ENCODE peak calls at places on chromosomes 12 and 14, in five cellular contexts. One of them, this sample, is unnamed.

GRCh38 chr12:1878695-1879094 is 39.8 kb downstream of the CACNA2D4 start:
- DNase-seq in cardiac muscle cell: no peak
- DNase-seq in PC-3: no peak
- DNase-seq in foreskin keratinocyte: no peak
- DNase-seq in neuronal stem cell: no peak
- DNase-seq in this sample: no peak

GRCh38 chr12:112574896-112575558 is 156.3 kb downstream of the PTPN11 start:
- DNase-seq in PC-3: no peak
- DNase-seq in cardiac muscle cell: no peak
- DNase-seq in foreskin keratinocyte: no peak
- DNase-seq in neuronal stem cell: no peak
- DNase-seq in this sample: no peak

GRCh38 chr12:120041386-120042231 is 52.6 kb downstream of the BICDL1 start:
- DNase-seq in neuronal stem cell: no peak
- DNase-seq in PC-3: no peak
- DNase-seq in foreskin keratinocyte: no peak
- DNase-seq in cardiac muscle cell: no peak
- DNase-seq in this sample: peak; percentile 15

GRCh38 chr12:3551976-3552725 is 61.1 kb downstream of the PRMT8 start:
- DNase-seq in PC-3: no peak
- DNase-seq in neuronal stem cell: no peak
- DNase-seq in foreskin keratinocyte: no peak
- DNase-seq in cardiac muscle cell: no peak
- DNase-seq in this sample: no peak

GRCh38 chr14:99727096-99727870 is 43.2 kb downstream of the CYP46A1 start:
- DNase-seq in foreskin keratinocyte: no peak
- DNase-seq in cardiac muscle cell: no peak
- DNase-seq in neuronal stem cell: no peak
- DNase-seq in PC-3: no peak
- DNase-seq in this sample: no peak

GRCh38 chr12:52821826-52822660 is 8.1 kb upstream of the KRT4 start:
- DNase-seq in neuronal stem cell: no peak
- DNase-seq in PC-3: peak; percentile 40
- DNase-seq in cardiac muscle cell: no peak
- DNase-seq in foreskin keratinocyte: no peak
- DNase-seq in this sample: no peak

GRCh38 chr14:84750763-84751554 is 779.0 kb upstream of the FLRT2 start:
- DNase-seq in foreskin keratinocyte: peak; percentile 50
- DNase-seq in neuronal stem cell: no peak
- DNase-seq in cardiac muscle cell: peak; percentile 61
- DNase-seq in PC-3: no peak
- DNase-seq in this sample: no peak

GRCh38 chr12:77062846-77063461 is 2.4 kb downstream of the E2F7 start:
- DNase-seq in PC-3: peak; percentile 93
- DNase-seq in foreskin keratinocyte: no peak
- DNase-seq in neuronal stem cell: no peak
- DNase-seq in cardiac muscle cell: peak; percentile 84
- DNase-seq in this sample: no peak

GRCh38 chr12:117189725-117190209 is 503 bp downstream of the FBXO21 start:
- DNase-seq in neuronal stem cell: peak; percentile 21
- DNase-seq in cardiac muscle cell: peak; percentile 21
- DNase-seq in PC-3: peak; percentile 36
- DNase-seq in foreskin keratinocyte: no peak
- DNase-seq in this sample: peak; percentile 17

GRCh38 chr14:80695869-80696268 is 245.7 kb downstream of the CEP128 start:
- DNase-seq in cardiac muscle cell: no peak
- DNase-seq in neuronal stem cell: no peak
- DNase-seq in foreskin keratinocyte: no peak
- DNase-seq in PC-3: no peak
- DNase-seq in this sample: no peak

GRCh38 chr12:121637231-121637914 is 11.0 kb downstream of the ORAI1 start:
- DNase-seq in PC-3: no peak
- DNase-seq in neuronal stem cell: no peak
- DNase-seq in cardiac muscle cell: no peak
- DNase-seq in foreskin keratinocyte: no peak
- DNase-seq in this sample: peak; percentile 66

GRCh38 chr12:2382391-2383155 is 329.8 kb downstream of the CACNA1C start:
- DNase-seq in cardiac muscle cell: peak; percentile 36
- DNase-seq in foreskin keratinocyte: no peak
- DNase-seq in neuronal stem cell: no peak
- DNase-seq in PC-3: no peak
- DNase-seq in this sample: no peak

GRCh38 chr12:109718390-109718789 is 4.8 kb downstream of the FAM222A start:
- DNase-seq in neuronal stem cell: peak; percentile 80
- DNase-seq in foreskin keratinocyte: no peak
- DNase-seq in PC-3: no peak
- DNase-seq in cardiac muscle cell: no peak
- DNase-seq in this sample: no peak

GRCh38 chr12:40192704-40193255 is 32.0 kb upstream of the LRRK2 start:
- DNase-seq in cardiac muscle cell: no peak
- DNase-seq in PC-3: no peak
- DNase-seq in foreskin keratinocyte: no peak
- DNase-seq in neuronal stem cell: no peak
- DNase-seq in this sample: no peak

GRCh38 chr14:24367506-24368214 is at the start of gene NFATC4:
- DNase-seq in neuronal stem cell: peak; percentile 90
- DNase-seq in PC-3: peak; percentile 83
- DNase-seq in foreskin keratinocyte: peak; percentile 84
- DNase-seq in cardiac muscle cell: peak; percentile 98
- DNase-seq in this sample: no peak

GRCh38 chr14:68910540-68910939 is 68.6 kb downstream of the ACTN1 start:
- DNase-seq in neuronal stem cell: no peak
- DNase-seq in PC-3: no peak
- DNase-seq in cardiac muscle cell: no peak
- DNase-seq in foreskin keratinocyte: no peak
- DNase-seq in this sample: no peak

GRCh38 chr14:66495214-66496098 is 9.3 kb downstream of the CCDC196 start:
- DNase-seq in cardiac muscle cell: peak; percentile 83
- DNase-seq in neuronal stem cell: peak; percentile 32
- DNase-seq in PC-3: peak; percentile 70
- DNase-seq in foreskin keratinocyte: peak; percentile 36
- DNase-seq in this sample: peak; percentile 18

GRCh38 chr14:66496911-66497310 is 10.7 kb downstream of the CCDC196 start:
- DNase-seq in neuronal stem cell: no peak
- DNase-seq in foreskin keratinocyte: no peak
- DNase-seq in PC-3: no peak
- DNase-seq in cardiac muscle cell: no peak
- DNase-seq in this sample: no peak

GRCh38 chr14:66501592-66501991 is 6.4 kb upstream of the GPHN start:
- DNase-seq in PC-3: no peak
- DNase-seq in neuronal stem cell: no peak
- DNase-seq in cardiac muscle cell: no peak
- DNase-seq in foreskin keratinocyte: no peak
- DNase-seq in this sample: no peak

GRCh38 chr14:66493750-66494149 is 7.6 kb downstream of the CCDC196 start:
- DNase-seq in cardiac muscle cell: no peak
- DNase-seq in neuronal stem cell: no peak
- DNase-seq in foreskin keratinocyte: no peak
- DNase-seq in PC-3: no peak
- DNase-seq in this sample: no peak

GRCh38 chr14:66496188-66496807 is 10.1 kb downstream of the CCDC196 start:
- DNase-seq in cardiac muscle cell: no peak
- DNase-seq in foreskin keratinocyte: no peak
- DNase-seq in PC-3: no peak
- DNase-seq in neuronal stem cell: no peak
- DNase-seq in this sample: no peak
- H3K4me1 ChIP-seq in cardiac muscle cell: peaks cover 8% of the 10 kb centered on the region
- H3K4me1 ChIP-seq in foreskin keratinocyte: peaks cover 4% of the 10 kb centered on the region
- H3K4me1 ChIP-seq in PC-3: no peaks in the 10 kb centered on the region
- H3K4me1 ChIP-seq in neuronal stem cell: no peaks in the 10 kb centered on the region
- H3K4me1 ChIP-seq in this sample: peaks cover 17% of the 10 kb centered on the region

GRCh38 chr12:124454352-124454725 is 113.1 kb downstream of the NCOR2 start:
- DNase-seq in cardiac muscle cell: no peak
- DNase-seq in neuronal stem cell: no peak
- DNase-seq in foreskin keratinocyte: no peak
- DNase-seq in PC-3: no peak
- DNase-seq in this sample: no peak
- H3K4me1 ChIP-seq in cardiac muscle cell: peaks cover 14% of the 10 kb centered on the region
- H3K4me1 ChIP-seq in neuronal stem cell: peaks cover 16% of the 10 kb centered on the region
- H3K4me1 ChIP-seq in foreskin keratinocyte: peaks cover 3% of the 10 kb centered on the region
- H3K4me1 ChIP-seq in PC-3: peaks cover 22% of the 10 kb centered on the region
- H3K4me1 ChIP-seq in this sample: peaks cover 83% of the 10 kb centered on the region

GRCh38 chr12:11672833-11673232 is 23.4 kb downstream of the ETV6 start:
- DNase-seq in PC-3: no peak
- DNase-seq in cardiac muscle cell: peak; percentile 20
- DNase-seq in neuronal stem cell: no peak
- DNase-seq in foreskin keratinocyte: no peak
- DNase-seq in this sample: no peak
- H3K4me1 ChIP-seq in PC-3: no peaks in the 10 kb centered on the region
- H3K4me1 ChIP-seq in cardiac muscle cell: peaks cover 23% of the 10 kb centered on the region
- H3K4me1 ChIP-seq in neuronal stem cell: peaks cover 6% of the 10 kb centered on the region
- H3K4me1 ChIP-seq in foreskin keratinocyte: no peaks in the 10 kb centered on the region
- H3K4me1 ChIP-seq in this sample: peaks cover 8% of the 10 kb centered on the region

GRCh38 chr12:55933799-55934174 is 2.8 kb downstream of the DGKA start:
- DNase-seq in PC-3: no peak
- DNase-seq in neuronal stem cell: no peak
- DNase-seq in cardiac muscle cell: no peak
- DNase-seq in foreskin keratinocyte: no peak
- DNase-seq in this sample: no peak

GRCh38 chr12:55935742-55936151 is 4.8 kb downstream of the DGKA start:
- DNase-seq in PC-3: no peak
- DNase-seq in foreskin keratinocyte: no peak
- DNase-seq in cardiac muscle cell: peak; percentile 21
- DNase-seq in neuronal stem cell: no peak
- DNase-seq in this sample: no peak

GRCh38 chr12:55933158-55933798 is 2.3 kb downstream of the DGKA start:
- DNase-seq in PC-3: peak; percentile 91
- DNase-seq in foreskin keratinocyte: peak; percentile 91
- DNase-seq in neuronal stem cell: no peak
- DNase-seq in cardiac muscle cell: no peak
- DNase-seq in this sample: peak; percentile 23

GRCh38 chr12:55934343-55934742 is 3.4 kb downstream of the DGKA start:
- DNase-seq in cardiac muscle cell: peak; percentile 56
- DNase-seq in neuronal stem cell: no peak
- DNase-seq in foreskin keratinocyte: no peak
- DNase-seq in PC-3: no peak
- DNase-seq in this sample: no peak

DNA sequence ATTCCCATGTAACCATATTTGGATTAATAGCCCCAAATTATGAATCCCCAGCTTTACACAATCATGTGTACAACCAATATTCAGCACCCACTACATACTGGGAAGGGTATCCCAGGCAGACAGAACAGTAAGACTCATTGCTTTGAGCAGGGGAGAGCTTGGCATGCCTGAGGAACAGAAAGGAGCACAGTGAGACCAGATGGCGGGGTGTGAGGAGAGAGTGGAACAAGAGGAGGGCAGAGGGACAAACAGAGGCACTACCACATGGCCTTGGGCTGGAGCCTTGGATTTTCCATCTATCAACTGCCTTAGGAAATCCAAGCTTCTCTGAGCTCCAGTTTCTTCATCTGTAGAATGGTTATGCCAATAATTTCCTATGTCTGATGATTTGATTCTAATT is 3.8 kb downstream of the DGKA start:
- DNase-seq in foreskin keratinocyte: no peak
- DNase-seq in cardiac muscle cell: no peak
- DNase-seq in neuronal stem cell: no peak
- DNase-seq in PC-3: no peak
- DNase-seq in this sample: no peak
- H3K4me1 ChIP-seq in foreskin keratinocyte: peaks cover 60% of the 10 kb centered on the region
- H3K4me1 ChIP-seq in cardiac muscle cell: peaks cover 5% of the 10 kb centered on the region
- H3K4me1 ChIP-seq in neuronal stem cell: peaks cover 9% of the 10 kb centered on the region
- H3K4me1 ChIP-seq in PC-3: peaks cover 47% of the 10 kb centered on the region
- H3K4me1 ChIP-seq in this sample: peaks cover 78% of the 10 kb centered on the region

DNA sequence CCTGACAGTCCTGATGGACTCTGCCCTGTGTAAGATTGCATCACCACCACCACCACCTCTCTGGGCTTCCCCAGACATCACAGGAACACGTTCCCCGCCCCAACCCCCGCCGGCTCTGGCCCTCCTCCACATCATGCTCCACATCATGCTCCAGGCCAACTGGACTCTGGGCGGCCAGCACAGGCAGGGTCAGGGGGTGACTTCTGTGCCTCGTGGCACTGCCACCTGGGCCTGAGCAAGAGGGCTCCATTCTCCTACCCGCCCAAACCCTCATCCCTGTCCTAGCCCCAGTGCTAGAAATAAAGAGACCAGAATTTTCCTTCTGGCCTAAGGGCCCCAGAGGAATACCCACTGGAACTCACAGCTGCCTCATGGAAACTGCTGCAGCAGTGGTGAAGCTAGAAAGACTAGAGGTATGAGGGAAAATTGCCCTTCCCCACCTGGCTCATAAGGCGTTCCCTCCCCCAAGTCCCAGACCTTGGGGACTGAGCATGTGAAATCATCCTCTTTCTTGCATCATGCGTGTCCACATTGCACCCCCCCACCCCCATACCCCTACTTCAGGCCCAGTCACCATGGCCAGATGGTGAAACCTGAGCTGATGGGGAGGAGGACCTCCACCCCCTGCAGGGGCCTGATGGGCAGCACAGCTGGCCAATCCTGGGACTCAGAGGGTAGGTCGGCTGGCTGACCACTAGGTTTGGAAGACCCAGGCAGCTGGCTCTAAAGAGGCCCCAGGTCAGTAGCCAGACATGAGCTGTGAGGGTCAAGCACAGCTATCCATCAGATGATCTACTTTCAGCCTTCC is at the start of gene INHBE:
- DNase-seq in PC-3: no peak
- DNase-seq in neuronal stem cell: peak; percentile 54
- DNase-seq in cardiac muscle cell: peak; percentile 89
- DNase-seq in foreskin keratinocyte: no peak
- DNase-seq in this sample: no peak
- H3K4me1 ChIP-seq in PC-3: peaks cover 23% of the 10 kb centered on the region
- H3K4me1 ChIP-seq in neuronal stem cell: peaks cover 21% of the 10 kb centered on the region
- H3K4me1 ChIP-seq in cardiac muscle cell: peaks cover 26% of the 10 kb centered on the region
- H3K4me1 ChIP-seq in foreskin keratinocyte: peaks cover 11% of the 10 kb centered on the region
- H3K4me1 ChIP-seq in this sample: peaks cover 15% of the 10 kb centered on the region

GRCh38 chr12:62263956-62264355 is 3.8 kb downstream of the USP15 start:
- DNase-seq in foreskin keratinocyte: no peak
- DNase-seq in cardiac muscle cell: no peak
- DNase-seq in neuronal stem cell: no peak
- DNase-seq in PC-3: no peak
- DNase-seq in this sample: no peak

GRCh38 chr12:62267026-62267425 is 6.8 kb downstream of the USP15 start:
- DNase-seq in neuronal stem cell: no peak
- DNase-seq in cardiac muscle cell: no peak
- DNase-seq in foreskin keratinocyte: no peak
- DNase-seq in PC-3: no peak
- DNase-seq in this sample: no peak

GRCh38 chr12:62267490-62267889 is 7.3 kb downstream of the USP15 start:
- DNase-seq in PC-3: no peak
- DNase-seq in cardiac muscle cell: no peak
- DNase-seq in neuronal stem cell: no peak
- DNase-seq in foreskin keratinocyte: no peak
- DNase-seq in this sample: no peak

GRCh38 chr12:62268956-62269355 is 8.8 kb downstream of the USP15 start:
- DNase-seq in PC-3: peak; percentile 67
- DNase-seq in foreskin keratinocyte: peak; percentile 46
- DNase-seq in cardiac muscle cell: peak; percentile 56
- DNase-seq in neuronal stem cell: no peak
- DNase-seq in this sample: no peak

GRCh38 chr12:62265511-62265910 is 5.3 kb downstream of the USP15 start:
- DNase-seq in cardiac muscle cell: no peak
- DNase-seq in foreskin keratinocyte: no peak
- DNase-seq in PC-3: no peak
- DNase-seq in neuronal stem cell: no peak
- DNase-seq in this sample: no peak
- H3K4me1 ChIP-seq in cardiac muscle cell: peaks cover 27% of the 10 kb centered on the region
- H3K4me1 ChIP-seq in foreskin keratinocyte: peaks cover 22% of the 10 kb centered on the region
- H3K4me1 ChIP-seq in PC-3: peaks cover 30% of the 10 kb centered on the region
- H3K4me1 ChIP-seq in neuronal stem cell: no peaks in the 10 kb centered on the region
- H3K4me1 ChIP-seq in this sample: peaks cover 80% of the 10 kb centered on the region

This sample was measured in CD8-positive, alpha-beta T cell.